ENCODE peak calls at places on chromosomes 4 and X, in nine cellular contexts. O, Q, S, W, X, M, P, J and L are unnamed samples.

GRCh38 chr4:150515135-150515534 is 66.8 kb upstream of the MAB21L2 start:
- DNase-seq in O (peak), Q (no peak), S (no peak), W (no peak), X (no peak), M (no peak), P (no peak), J (no peak), L (no peak)

GRCh38 chr4:3422241-3422801 is 19.4 kb upstream of the HGFAC start:
- DNase-seq in O (no peak), Q (no peak), S (no peak), W (no peak), X (peak), M (no peak), P (no peak), J (no peak), L (no peak)

GRCh38 chr4:112514079-112514448 is 1.9 kb downstream of the NEUROG2 start:
- DNase-seq in O (no peak), Q (no peak), S (no peak), W (no peak), X (no peak), M (no peak), P (no peak), J (peak), L (no peak)

GRCh38 chrX:108267561-108267960 is 170.7 kb downstream of the COL4A6 start:
- DNase-seq in O (no peak), Q (no peak), S (no peak), W (no peak), X (no peak), M (no peak), P (no peak), J (no peak), L (no peak)

GRCh38 chrX:19870710-19871490 is 16.5 kb downstream of the SH3KBP1 start:
- DNase-seq in O (no peak), Q (no peak), S (no peak), W (no peak), X (no peak), M (no peak), P (no peak), J (no peak), L (no peak)

GRCh38 chrX:130467936-130468335 is 66.1 kb downstream of the RBMX2 start:
- DNase-seq in O (no peak), Q (no peak), S (no peak), W (no peak), X (no peak), M (no peak), P (no peak), J (no peak), L (no peak)

GRCh38 chrX:111133389-111133788 is 37.4 kb downstream of the PAK3 start:
- DNase-seq in O (peak), Q (no peak), S (no peak), W (no peak), X (no peak), M (no peak), P (no peak), J (no peak), L (no peak)

GRCh38 chr4:138235419-138235952 is 6.7 kb downstream of the SLC7A11 start:
- DNase-seq in O (peak), Q (peak), S (no peak), W (no peak), X (no peak), M (no peak), P (no peak), J (no peak), L (no peak)

GRCh38 chrX:16807976-16808542 is 21.8 kb downstream of the TXLNG start:
- DNase-seq in O (peak), Q (no peak), S (no peak), W (no peak), X (no peak), M (no peak), P (no peak), J (no peak), L (no peak)

GRCh38 chrX:75181721-75182120 is 25.6 kb upstream of the ABCB7 start:
- DNase-seq in O (peak), Q (no peak), S (no peak), W (no peak), X (no peak), M (no peak), P (no peak), J (no peak), L (no peak)

GRCh38 chr4:25861951-25862410 is 807 bp downstream of the SEL1L3 start:
- DNase-seq in O (peak), Q (no peak), S (no peak), W (peak), X (no peak), M (no peak), P (no peak), J (peak), L (no peak)

GRCh38 chr4:25862411-25863346 is at the start of gene SEL1L3:
- DNase-seq in O (no peak), Q (no peak), S (peak), W (peak), X (peak), M (peak), P (peak), J (peak), L (peak)

GRCh38 chr4:25863906-25864418 is 1.2 kb upstream of the SEL1L3 start:
- DNase-seq in O (no peak), Q (no peak), S (no peak), W (peak), X (no peak), M (no peak), P (no peak), J (peak), L (no peak)

GRCh38 chr4:25861422-25861926 is 1.3 kb downstream of the SEL1L3 start:
- DNase-seq in O (peak), Q (no peak), S (no peak), W (no peak), X (no peak), M (no peak), P (no peak), J (no peak), L (no peak)

GRCh38 chr4:25863347-25863784 is 578 bp upstream of the SEL1L3 start:
- DNase-seq in O (no peak), Q (no peak), S (peak), W (peak), X (no peak), M (no peak), P (peak), J (peak), L (no peak)
- TF ChIP-seq CTCF in O (peak), Q (no peak), S (peak), W (peak), X (no peak), M (no peak), P (peak), J (peak), L (peak)

DNA sequence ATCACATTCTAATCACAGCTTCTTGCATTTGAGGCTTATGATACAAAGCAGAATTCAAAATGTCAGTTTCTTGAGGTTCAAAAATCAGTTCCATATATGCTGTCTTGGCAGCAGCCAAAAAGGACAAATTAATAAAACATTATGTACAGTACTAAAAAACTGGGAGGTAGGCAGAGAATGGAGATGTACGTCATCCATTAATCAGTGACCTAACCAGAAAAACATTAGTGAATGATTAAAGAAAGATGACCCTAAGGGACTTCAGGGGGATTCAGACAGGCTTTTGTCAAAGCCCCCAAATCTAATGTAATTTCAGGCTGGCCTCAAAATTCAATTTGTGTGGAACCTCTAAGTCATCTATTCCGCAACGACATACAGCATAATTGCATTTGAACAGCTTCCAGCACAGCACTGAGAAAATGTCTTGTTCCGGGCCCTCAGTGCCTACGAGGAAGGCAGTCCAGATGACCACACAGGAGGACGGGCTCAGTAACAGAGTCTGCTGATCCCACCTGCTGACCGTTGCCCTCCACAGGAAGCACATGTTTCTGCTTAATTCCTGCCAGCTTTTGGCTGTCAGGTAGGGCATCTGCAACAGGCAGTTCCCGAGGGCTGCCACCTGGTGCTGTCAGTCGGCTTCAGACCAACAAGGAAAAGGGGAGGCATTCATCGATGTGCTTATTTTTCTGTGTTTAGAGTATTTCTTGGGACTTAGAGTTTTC is 83.8 kb upstream of the HHIP start:
- DNase-seq in O (peak), Q (no peak), S (no peak), W (peak), X (no peak), M (no peak), P (no peak), J (peak), L (no peak)
- TF ChIP-seq CTCF in O (no peak), Q (no peak), S (no peak), W (no peak), X (no peak), M (no peak), P (peak), J (peak), L (no peak)

GRCh38 chr4:108783666-108784463 is 21.0 kb upstream of the ETNPPL start:
- DNase-seq in O (peak), Q (no peak), S (no peak), W (peak), X (no peak), M (no peak), P (no peak), J (no peak), L (no peak)
- TF ChIP-seq CTCF in O (peak), Q (no peak), S (no peak), W (peak), X (peak), M (no peak), P (peak), J (peak), L (peak)

DNA sequence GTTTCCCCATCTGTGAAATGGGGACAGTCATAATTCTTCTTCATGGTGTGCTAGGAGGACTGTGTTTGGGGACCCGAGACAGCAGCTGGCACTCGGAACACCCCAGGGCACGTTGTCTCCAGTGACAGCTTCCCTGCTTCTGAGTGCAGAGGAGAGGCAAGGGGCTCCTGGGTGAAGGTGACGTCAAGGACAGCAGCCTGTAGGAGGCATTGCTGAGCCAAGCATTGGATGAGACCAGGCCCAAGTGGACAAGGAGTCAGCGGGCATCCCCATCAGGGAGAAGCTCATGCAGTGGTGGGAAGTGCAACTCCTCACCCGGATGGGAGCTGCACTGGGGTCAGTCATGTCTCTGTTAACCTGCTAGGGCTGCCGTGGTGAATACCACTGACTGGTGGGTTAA is 46.1 kb downstream of the EVC start:
- DNase-seq in O (no peak), Q (no peak), S (peak), W (no peak), X (no peak), M (no peak), P (no peak), J (no peak), L (peak)
- TF ChIP-seq CTCF in O (no peak), Q (no peak), S (no peak), W (no peak), X (no peak), M (no peak), P (no peak), J (peak), L (no peak)